ENCODE peak calls at places on chromosomes 4 and X, in four cellular contexts. D is neural crest cell, A is T-helper 17 cell, L is hypothalamus. C is an unnamed sample.

GRCh38 chrX:82208976-82209375 is 1007.1 kb downstream of the SH3BGRL start:
- DNase-seq in D (no peak), A (no peak), L (no peak), C (no peak)

GRCh38 chrX:135463937-135464336 is 42.2 kb downstream of the SMIM10L2A start:
- DNase-seq in D (no peak), L (no peak), A (no peak), C (no peak)

GRCh38 chrX:114615765-114616164 is 31.9 kb downstream of the HTR2C start:
- DNase-seq in A (no peak), L (no peak), D (no peak), C (no peak)

GRCh38 chr4:137881641-137882040 is 349.3 kb upstream of the PCDH18 start:
- DNase-seq in L (no peak), A (no peak), D (no peak), C (no peak)

GRCh38 chr4:42654606-42655005 is 2.3 kb downstream of the ATP8A1 start:
- DNase-seq in D (no peak), L (no peak), A (no peak), C (peak)

GRCh38 chr4:78131403-78131802 is 74.3 kb downstream of the FRAS1 start:
- DNase-seq in L (no peak), D (no peak), A (no peak), C (no peak)

GRCh38 chr4:164926301-164926700 is 49.3 kb downstream of the APELA start:
- DNase-seq in L (no peak), A (no peak), D (no peak), C (no peak)

GRCh38 chrX:16418650-16419049 is 231.3 kb upstream of the S100G start:
- DNase-seq in D (no peak), L (no peak), A (no peak), C (no peak)

GRCh38 chr4:43132010-43132582 is 239.6 kb downstream of the GRXCR1 start:
- DNase-seq in D (peak), A (no peak), L (peak), C (peak)

GRCh38 chr4:110897779-110898178 is 274.9 kb upstream of the PITX2 start:
- DNase-seq in L (no peak), A (no peak), D (no peak), C (no peak)

GRCh38 chr4:147017081-147017480 is 71.4 kb upstream of the TTC29 start:
- DNase-seq in A (no peak), D (no peak), L (no peak), C (no peak)

GRCh38 chrX:75156537-75156945 is 458 bp upstream of the ABCB7 start:
- DNase-seq in A (no peak), D (no peak), L (no peak), C (peak)

GRCh38 chrX:70497026-70497425 is 52.4 kb downstream of the DLG3 start:
- DNase-seq in D (no peak), A (no peak), L (no peak), C (no peak)

GRCh38 chrX:131826572-131826971 is 196.5 kb upstream of the STK26 start:
- DNase-seq in L (no peak), A (no peak), D (no peak), C (no peak)

GRCh38 chr4:143512978-143513313 is 556 bp upstream of the SMARCA5 start:
- DNase-seq in D (no peak), A (no peak), L (no peak), C (no peak)

GRCh38 chr4:31613946-31614623 is 893.9 kb downstream of the PCDH7 start:
- DNase-seq in D (no peak), A (no peak), L (no peak), C (no peak)

GRCh38 chrX:80828232-80828631 is 18.6 kb upstream of the BRWD3 start:
- DNase-seq in A (no peak), D (no peak), L (no peak), C (no peak)

GRCh38 chr4:125191252-125191651 is 123.5 kb upstream of the FAT4 start:
- DNase-seq in L (no peak), A (no peak), D (no peak), C (no peak)